ENCODE peak calls at places on chromosome 9, in five cellular contexts. O is cardiac muscle cell, R is GM20000, C is astrocyte of the cerebellum, S is fibroblast of the aortic adventitia. X is an unnamed sample.

GRCh38 chr9:74036549-74037231 is 460.4 kb upstream of the RORB start:
- DNase-seq in R (no peak), S (peak; percentile 14), O (no peak), C (no peak), X (no peak)

GRCh38 chr9:95503369-95503768 is 13.4 kb downstream of the PTCH1 start:
- DNase-seq in O (no peak), R (no peak), C (no peak), S (no peak), X (no peak)

GRCh38 chr9:16191237-16191636 is 638.4 kb downstream of the CCDC171 start:
- DNase-seq in O (no peak), C (no peak), R (no peak), S (peak; percentile 56), X (no peak)

GRCh38 chr9:83133316-83133715 is 70.4 kb upstream of the RASEF start:
- DNase-seq in S (no peak), C (no peak), O (no peak), R (no peak), X (no peak)

GRCh38 chr9:119298076-119298853 is 71.0 kb downstream of the BRINP1 start:
- DNase-seq in S (no peak), C (no peak), R (no peak), O (no peak), X (peak; percentile 53)

GRCh38 chr9:13279284-13280162 is at the start of gene MPDZ:
- DNase-seq in O (peak; percentile 86), R (no peak), S (peak; percentile 66), C (peak; percentile 13), X (peak; percentile 72)

GRCh38 chr9:33165263-33166151 is 1.6 kb downstream of the B4GALT1 start:
- DNase-seq in O (peak; percentile 45), S (peak; percentile 98), C (peak; percentile 44), R (peak; percentile 72), X (no peak)

GRCh38 chr9:18707078-18707477 is 233.1 kb downstream of the ADAMTSL1 start:
- DNase-seq in S (peak; percentile 73), O (no peak), C (no peak), R (no peak), X (no peak)

GRCh38 chr9:35669331-35670145 is 4.2 kb upstream of the CA9 start:
- DNase-seq in C (no peak), S (no peak), O (no peak), R (no peak), X (no peak)

GRCh38 chr9:19492775-19493173 is 84.0 kb downstream of the ACER2 start:
- DNase-seq in S (no peak), O (no peak), C (no peak), R (no peak), X (no peak)

GRCh38 chr9:21856301-21857094 is 54.1 kb downstream of the MTAP start:
- DNase-seq in S (peak; percentile 44), C (no peak), O (no peak), R (no peak), X (no peak)

GRCh38 chr9:90964101-90965020 is 162.7 kb downstream of the SYK start:
- DNase-seq in C (no peak), R (no peak), S (peak; percentile 33), O (no peak), X (peak; percentile 27)

GRCh38 chr9:2923810-2924768 is 80.2 kb upstream of the PUM3 start:
- DNase-seq in C (no peak), O (peak; percentile 39), S (no peak), R (no peak), X (peak; percentile 16)

GRCh38 chr9:38137342-38137741 is 68.3 kb upstream of the SHB start:
- DNase-seq in C (no peak), R (no peak), O (no peak), S (no peak), X (no peak)

GRCh38 chr9:95025213-95026170 is 292.0 kb downstream of the FANCC start:
- DNase-seq in R (no peak), C (peak; percentile 65), O (peak; percentile 11), S (peak; percentile 85), X (no peak)

GRCh38 chr9:69768716-69769115 is 8.9 kb upstream of the PTAR1 start:
- DNase-seq in C (no peak), S (peak; percentile 56), O (no peak), R (no peak), X (no peak)

GRCh38 chr9:17018001-17018491 is 116.8 kb upstream of the CNTLN start:
- DNase-seq in O (no peak), R (no peak), S (peak; percentile 81), C (peak; percentile 31), X (no peak)

GRCh38 chr9:82367016-82367415 is 378.4 kb downstream of the SPATA31D1 start:
- DNase-seq in O (no peak), R (no peak), C (no peak), S (no peak), X (no peak)

GRCh38 chr9:23172979-23173637 is 652.9 kb downstream of the ELAVL2 start:
- DNase-seq in R (no peak), C (no peak), O (no peak), S (no peak), X (no peak)

GRCh38 chr9:93603906-93604326 is 27.5 kb downstream of the PHF2 start:
- DNase-seq in O (no peak), S (no peak), C (no peak), R (no peak), X (no peak)

GRCh38 chr9:109141375-109141774 is 21.6 kb upstream of the TMEM245 start:
- DNase-seq in S (no peak), C (no peak), O (no peak), R (no peak), X (no peak)

GRCh38 chr9:17134396-17134842 is 421 bp upstream of the CNTLN start:
- DNase-seq in C (no peak), S (peak; percentile 73), R (no peak), O (no peak), X (no peak)

GRCh38 chr9:69085523-69086283 is 50.2 kb downstream of the FXN start:
- DNase-seq in S (peak; percentile 96), O (no peak), R (no peak), C (no peak), X (no peak)

GRCh38 chr9:86511614-86512360 is 157.6 kb upstream of the TUT7 start:
- DNase-seq in R (no peak), S (no peak), O (no peak), C (no peak), X (peak; percentile 16)

GRCh38 chr9:96680812-96681499 is 25.8 kb upstream of the PRXL2C start:
- DNase-seq in O (no peak), C (no peak), S (no peak), R (no peak), X (no peak)

GRCh38 chr9:97895695-97896332 is 26.5 kb downstream of the TRMO start:
- DNase-seq in C (no peak), R (no peak), O (no peak), S (peak; percentile 27), X (peak; percentile 64)

GRCh38 chr9:121725008-121725795 is 73.8 kb downstream of the DAB2IP start:
- DNase-seq in O (peak; percentile 56), R (no peak), S (peak; percentile 99), C (peak; percentile 85), X (no peak)

GRCh38 chr9:99511723-99512122 is 289.6 kb downstream of the SEC61B start:
- DNase-seq in C (no peak), R (no peak), O (no peak), S (no peak), X (peak; percentile 25)
- TF ChIP-seq CTCF in C (no peak), R (no peak), O (no peak), S (peak; percentile 11), X (no peak)

GRCh38 chr9:113591899-113592625 is 128.5 kb downstream of the RGS3 start:
- DNase-seq in O (no peak), R (no peak), C (no peak), S (no peak), X (no peak)
- TF ChIP-seq CTCF in O (no peak), R (no peak), C (no peak), S (no peak), X (no peak)

GRCh38 chr9:126448136-126448535 is 121.5 kb downstream of the MVB12B start:
- DNase-seq in C (no peak), O (no peak), R (no peak), S (no peak), X (no peak)

GRCh38 chr9:126451316-126451885 is 124.8 kb downstream of the MVB12B start:
- DNase-seq in C (no peak), R (no peak), S (no peak), O (no peak), X (no peak)

GRCh38 chr9:126450537-126451205 is 124.0 kb downstream of the MVB12B start:
- DNase-seq in S (no peak), R (no peak), C (no peak), O (no peak), X (no peak)

GRCh38 chr9:126449725-126450443 is 123.3 kb downstream of the MVB12B start:
- DNase-seq in R (no peak), O (no peak), C (no peak), S (no peak), X (no peak)

GRCh38 chr9:126448865-126449577 is 122.4 kb downstream of the MVB12B start:
- DNase-seq in C (no peak), S (no peak), O (no peak), R (no peak), X (peak; percentile 26)
- TF ChIP-seq CTCF in C (no peak), S (no peak), O (no peak), R (no peak), X (no peak)

GRCh38 chr9:133553123-133553522 is 18.6 kb downstream of the ADAMTSL2 start:
- DNase-seq in S (no peak), R (no peak), C (no peak), O (no peak), X (no peak)
- TF ChIP-seq CTCF in S (no peak), R (no peak), C (no peak), O (no peak), X (no peak)

GRCh38 chr9:1709347-1709746 is 305.8 kb upstream of the SMARCA2 start:
- DNase-seq in S (no peak), C (no peak), R (peak; percentile 12), O (no peak), X (no peak)
- TF ChIP-seq CTCF in S (no peak), C (no peak), R (peak; percentile 50), O (no peak), X (no peak)

DNA sequence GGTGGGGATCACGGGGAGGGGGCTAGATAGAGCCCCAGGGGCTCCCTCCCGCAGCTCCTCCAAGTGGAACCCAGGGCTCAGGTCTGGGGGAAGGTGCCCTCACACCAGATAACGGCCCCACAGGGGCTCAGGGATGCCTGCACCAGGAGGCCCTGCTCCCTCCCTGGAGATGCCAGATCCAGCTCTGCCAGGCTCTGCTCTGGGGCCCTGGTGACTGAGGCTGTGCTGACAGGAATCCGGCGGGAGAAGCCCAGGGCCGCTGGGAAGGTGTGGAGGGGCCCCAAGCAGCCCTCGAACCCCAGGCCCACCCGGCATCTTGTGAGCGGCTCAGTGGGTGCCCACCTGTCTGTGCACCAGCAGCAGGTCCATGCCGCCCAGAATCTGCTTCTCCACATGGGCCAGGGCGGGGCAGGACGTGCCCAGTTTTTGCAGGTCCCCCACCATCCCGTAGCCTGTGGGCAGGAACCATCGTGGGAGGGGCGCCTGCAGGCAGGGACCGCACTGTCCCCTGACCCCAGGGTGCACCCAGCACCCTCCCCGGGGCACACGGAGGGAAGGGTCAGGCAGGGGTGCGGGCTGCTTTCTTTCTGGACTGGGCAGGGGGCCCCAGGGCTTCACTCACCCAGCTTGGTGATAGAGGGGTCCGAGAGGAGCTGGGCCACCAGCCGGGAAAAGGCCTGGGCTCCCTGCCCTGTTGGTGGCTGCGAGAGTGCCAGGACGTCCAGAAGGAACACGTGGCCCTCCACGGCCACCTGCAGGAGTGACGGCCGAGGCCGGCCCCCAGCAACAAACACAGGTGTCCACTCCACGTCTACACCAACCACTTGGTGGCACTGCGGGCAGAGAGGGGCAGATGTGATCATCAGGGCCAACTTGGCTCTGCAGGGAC is 48.9 kb upstream of the NRARP start:
- DNase-seq in C (no peak), O (no peak), S (no peak), R (no peak), X (no peak)
- TF ChIP-seq CTCF in C (no peak), O (no peak), S (no peak), R (no peak), X (no peak)

GRCh38 chr9:1005043-1005667 is 28.7 kb downstream of the DMRT3 start:
- DNase-seq in S (peak; percentile 51), C (peak; percentile 32), O (peak; percentile 77), R (peak; percentile 60), X (peak; percentile 29)
- TF ChIP-seq CTCF in S (peak; percentile 60), C (peak; percentile 69), O (peak; percentile 67), R (peak; percentile 29), X (peak; percentile 36)

X was measured in WTC11.